ENCODE peak calls at places on chromosomes 3 and 15, in eight cellular contexts. V, W, T, M, E, S, H and J are unnamed samples.

GRCh38 chr3:157231071-157231470 is 71.1 kb upstream of the CCNL1 start:
- DNase-seq in V (no peak), W (no peak), T (no peak), M (no peak), E (no peak), S (no peak), H (no peak), J (no peak)

GRCh38 chr15:48413304-48413703 is 82.1 kb downstream of the DUT start:
- DNase-seq in V (no peak), W (no peak), T (no peak), M (no peak), E (no peak), S (no peak), H (no peak), J (no peak)

GRCh38 chr3:157354722-157355121 is 81.9 kb upstream of the PTX3 start:
- DNase-seq in V (no peak), W (peak), T (no peak), M (peak), E (no peak), S (no peak), H (no peak), J (no peak)

GRCh38 chr3:48445277-48445882 is 1.2 kb upstream of the ATRIP start:
- DNase-seq in V (no peak), W (peak), T (no peak), M (no peak), E (no peak), S (no peak), H (no peak), J (no peak)

GRCh38 chr3:69569520-69569919 is 169.7 kb upstream of the MITF start:
- DNase-seq in V (no peak), W (no peak), T (no peak), M (no peak), E (no peak), S (no peak), H (no peak), J (no peak)

GRCh38 chr3:184562875-184563568 is 1.4 kb downstream of the EPHB3 start:
- DNase-seq in V (no peak), W (peak), T (no peak), M (no peak), E (no peak), S (peak), H (no peak), J (no peak)

GRCh38 chr3:39408493-39409372 is 2.2 kb downstream of the RPSA start:
- DNase-seq in V (no peak), W (no peak), T (no peak), M (no peak), E (no peak), S (no peak), H (no peak), J (no peak)

GRCh38 chr3:1082024-1082633 is 10.7 kb upstream of the CNTN6 start:
- DNase-seq in V (no peak), W (peak), T (no peak), M (peak), E (no peak), S (peak), H (no peak), J (no peak)

GRCh38 chr15:70775160-70775559 is 11.8 kb upstream of the UACA start:
- DNase-seq in V (no peak), W (peak), T (peak), M (no peak), E (no peak), S (no peak), H (no peak), J (no peak)

GRCh38 chr15:85324202-85324601 is 56.2 kb upstream of the AKAP13 start:
- DNase-seq in V (no peak), W (no peak), T (no peak), M (no peak), E (no peak), S (no peak), H (no peak), J (no peak)

GRCh38 chr3:186060222-186060621 is 48.7 kb downstream of the ETV5 start:
- DNase-seq in V (no peak), W (no peak), T (no peak), M (no peak), E (no peak), S (no peak), H (no peak), J (no peak)

GRCh38 chr3:62098646-62099365 is 274.5 kb downstream of the FEZF2 start:
- DNase-seq in V (no peak), W (no peak), T (no peak), M (no peak), E (no peak), S (no peak), H (no peak), J (no peak)

GRCh38 chr3:179599531-179599930 is 4.9 kb downstream of the MRPL47 start:
- DNase-seq in V (no peak), W (peak), T (no peak), M (no peak), E (no peak), S (no peak), H (no peak), J (no peak)

GRCh38 chr3:42613462-42613861 is 13.0 kb downstream of the NKTR start:
- DNase-seq in V (no peak), W (peak), T (no peak), M (no peak), E (no peak), S (no peak), H (no peak), J (no peak)

GRCh38 chr3:49671291-49672288 is 2.6 kb upstream of the APEH start:
- DNase-seq in V (no peak), W (peak), T (peak), M (peak), E (peak), S (peak), H (peak), J (no peak)

GRCh38 chr15:74307827-74308642 is 59.4 kb downstream of the CYP11A1 start:
- DNase-seq in V (peak), W (peak), T (peak), M (peak), E (no peak), S (peak), H (no peak), J (no peak)

GRCh38 chr3:54870423-54870822 is 57.4 kb downstream of the LRTM1 start:
- DNase-seq in V (no peak), W (peak), T (peak), M (no peak), E (no peak), S (no peak), H (no peak), J (no peak)

GRCh38 chr3:13544293-13544831 is 4.6 kb upstream of the FBLN2 start:
- DNase-seq in V (no peak), W (no peak), T (no peak), M (no peak), E (peak), S (no peak), H (peak), J (no peak)

GRCh38 chr3:193863657-193864323 is 270.8 kb downstream of the OPA1 start:
- DNase-seq in V (no peak), W (no peak), T (no peak), M (no peak), E (no peak), S (no peak), H (no peak), J (no peak)

GRCh38 chr3:27145719-27146118 is 223.5 kb downstream of the NEK10 start:
- DNase-seq in V (no peak), W (no peak), T (no peak), M (no peak), E (no peak), S (no peak), H (no peak), J (no peak)

GRCh38 chr3:141729240-141729639 is 8.9 kb upstream of the RNF7 start:
- DNase-seq in V (no peak), W (no peak), T (no peak), M (no peak), E (no peak), S (no peak), H (no peak), J (no peak)

GRCh38 chr15:31268108-31268501 is 58.5 kb upstream of the KLF13 start:
- DNase-seq in V (peak), W (no peak), T (no peak), M (peak), E (no peak), S (no peak), H (no peak), J (no peak)

GRCh38 chr15:26759991-26760390 is 12.9 kb downstream of the GABRB3 start:
- DNase-seq in V (no peak), W (no peak), T (no peak), M (no peak), E (no peak), S (no peak), H (no peak), J (no peak)

GRCh38 chr15:59953392-59953883 is 50.7 kb upstream of the FOXB1 start:
- DNase-seq in V (no peak), W (no peak), T (no peak), M (no peak), E (no peak), S (no peak), H (no peak), J (no peak)

GRCh38 chr3:184822081-184822480 is 10.1 kb downstream of the VPS8 start:
- DNase-seq in V (no peak), W (no peak), T (no peak), M (no peak), E (no peak), S (no peak), H (no peak), J (no peak)

DNA sequence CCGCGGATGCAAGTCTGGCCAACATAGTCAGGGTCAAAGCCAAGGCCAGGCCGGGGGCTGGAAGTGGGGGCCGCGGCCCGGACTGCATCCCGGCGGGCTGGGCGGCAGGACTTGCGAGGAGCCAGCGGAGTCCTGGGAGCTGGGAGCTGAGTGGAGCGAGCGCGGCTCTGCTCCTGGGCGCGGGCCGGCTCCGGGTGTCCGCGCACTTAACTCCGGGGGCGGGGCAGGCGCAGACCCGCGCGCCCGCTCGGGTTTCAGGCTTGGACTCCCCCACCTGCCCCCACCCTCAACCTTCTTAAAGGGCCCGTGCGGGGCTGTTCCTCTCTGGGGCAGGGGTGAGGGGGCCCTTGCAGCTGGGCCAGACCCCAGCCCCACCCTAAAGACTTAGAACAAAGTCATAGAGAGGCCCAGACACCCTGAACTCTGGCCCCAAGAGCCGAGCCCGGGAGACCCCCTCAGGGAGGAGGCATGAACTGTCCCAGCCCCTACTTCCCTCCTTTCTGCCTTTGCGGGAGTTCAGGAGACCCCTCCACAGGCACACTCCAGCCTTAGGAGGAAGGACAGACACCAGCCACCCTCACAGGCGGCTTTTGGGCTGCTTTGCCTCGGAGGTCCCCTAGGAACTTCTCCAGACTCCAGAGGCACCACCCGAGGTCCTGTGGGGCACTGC is at the start of gene CSPG4:
- DNase-seq in V (no peak), W (peak), T (no peak), M (no peak), E (no peak), S (no peak), H (no peak), J (no peak)
- H3K27ac ChIP-seq in V (peak), W (no peak), T (no peak), M (peak), E (no peak), S (peak), H (no peak), J (no peak)

GRCh38 chr15:90022345-90022744 is 21.2 kb downstream of the ZNF710 start:
- DNase-seq in V (no peak), W (no peak), T (no peak), M (no peak), E (no peak), S (no peak), H (no peak), J (no peak)

GRCh38 chr15:90021108-90021507 is 20.0 kb downstream of the ZNF710 start:
- DNase-seq in V (no peak), W (no peak), T (no peak), M (no peak), E (no peak), S (no peak), H (no peak), J (no peak)

GRCh38 chr15:90019611-90020010 is 18.5 kb downstream of the ZNF710 start:
- DNase-seq in V (no peak), W (no peak), T (no peak), M (no peak), E (no peak), S (no peak), H (no peak), J (no peak)

GRCh38 chr15:90018216-90018831 is 17.2 kb downstream of the ZNF710 start:
- DNase-seq in V (no peak), W (no peak), T (no peak), M (no peak), E (no peak), S (no peak), H (no peak), J (no peak)

GRCh38 chr15:90020041-90020735 is 19.1 kb downstream of the ZNF710 start:
- DNase-seq in V (no peak), W (no peak), T (no peak), M (no peak), E (no peak), S (no peak), H (no peak), J (peak)
- H3K27ac ChIP-seq in V (peak), W (no peak), T (no peak), M (peak), E (no peak), S (no peak), H (no peak), J (peak)

DNA sequence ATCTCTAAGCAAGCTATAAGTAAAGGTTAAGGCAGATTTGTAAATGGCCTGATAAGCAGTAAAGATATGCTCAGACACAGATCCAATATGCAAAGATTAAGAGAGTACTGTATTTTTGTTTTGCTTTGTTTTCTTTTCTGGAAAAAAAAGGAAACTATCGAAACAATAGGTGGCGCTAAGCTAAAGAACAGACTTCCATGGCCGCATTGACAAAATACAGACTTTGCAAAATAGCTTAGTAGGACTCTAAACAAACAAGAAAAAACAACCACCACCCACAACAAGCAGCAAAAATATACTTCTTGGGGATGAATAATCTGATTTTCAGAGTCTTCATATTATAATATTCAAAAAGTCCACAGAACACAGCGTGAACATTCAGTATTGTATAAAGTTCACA is 758.4 kb upstream of the ROBO1 start:
- DNase-seq in V (no peak), W (peak), T (no peak), M (no peak), E (no peak), S (no peak), H (no peak), J (no peak)
- H3K27ac ChIP-seq in V (no peak), W (no peak), T (no peak), M (no peak), E (no peak), S (no peak), H (no peak), J (no peak)

DNA sequence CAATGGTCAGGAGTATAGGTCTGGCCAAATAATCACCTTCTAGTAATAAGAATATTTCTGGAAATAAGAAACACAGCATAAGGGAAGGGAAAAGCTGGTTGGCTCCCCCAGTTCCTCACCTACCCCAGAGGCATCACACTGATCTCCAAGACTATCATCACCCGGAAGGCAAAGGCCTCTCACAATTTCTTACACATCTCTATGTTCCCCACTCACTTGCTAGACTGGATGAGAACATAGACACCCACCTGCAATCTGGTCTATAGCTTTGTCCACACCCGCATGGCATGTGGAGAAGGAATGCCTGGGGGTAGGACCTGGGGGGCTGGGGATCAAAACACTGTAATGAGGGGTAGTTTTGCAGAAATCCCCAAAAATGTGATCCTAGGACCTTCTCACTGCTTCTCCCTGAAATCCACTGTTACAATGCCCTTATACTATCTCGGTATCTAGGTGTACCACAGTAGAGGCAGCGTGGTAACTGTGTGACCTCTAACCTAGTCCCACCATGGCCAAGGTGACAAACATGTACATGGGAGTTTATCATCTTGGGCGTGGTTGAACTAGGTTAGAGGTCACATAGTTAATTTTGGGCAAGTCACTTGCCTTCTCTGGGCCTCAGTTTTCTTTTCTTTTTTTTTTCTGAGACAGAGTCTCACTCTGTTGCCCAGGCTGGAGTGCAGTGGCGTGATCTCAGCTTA is 29.5 kb upstream of the NRROS start:
- DNase-seq in V (no peak), W (peak), T (no peak), M (no peak), E (no peak), S (no peak), H (no peak), J (no peak)
- H3K27ac ChIP-seq in V (peak), W (no peak), T (peak), M (no peak), E (no peak), S (no peak), H (no peak), J (no peak)

DNA sequence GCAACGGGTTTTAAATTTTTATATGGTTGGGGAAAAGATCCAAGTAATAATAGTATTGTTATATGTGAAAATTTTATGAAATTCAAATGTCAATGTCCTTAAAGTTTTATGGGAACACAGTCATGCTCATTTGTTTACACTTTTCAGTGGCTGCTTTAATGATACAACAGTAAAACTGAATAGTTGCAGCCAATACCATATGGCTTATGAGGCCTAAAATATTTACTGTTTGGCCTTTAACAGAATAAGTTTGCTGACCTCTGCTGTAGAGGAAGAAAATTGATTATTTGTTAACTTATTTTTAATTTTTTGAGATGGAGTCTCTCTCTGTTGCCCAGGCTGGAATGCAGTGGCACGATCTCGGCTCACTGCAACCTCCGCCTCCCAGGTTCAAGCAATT is 44.7 kb downstream of the USP50 start:
- DNase-seq in V (no peak), W (peak), T (no peak), M (no peak), E (no peak), S (no peak), H (no peak), J (no peak)
- H3K27ac ChIP-seq in V (no peak), W (no peak), T (no peak), M (no peak), E (no peak), S (no peak), H (no peak), J (no peak)

GRCh38 chr3:101320475-101320874 is at the start of gene IMPG2:
- DNase-seq in V (no peak), W (no peak), T (no peak), M (no peak), E (no peak), S (no peak), H (no peak), J (no peak)
- H3K27ac ChIP-seq in V (no peak), W (no peak), T (no peak), M (no peak), E (no peak), S (no peak), H (no peak), J (no peak)

GRCh38 chr15:33840615-33841014 is 127.7 kb upstream of the CHRM5 start:
- DNase-seq in V (no peak), W (no peak), T (no peak), M (no peak), E (no peak), S (no peak), H (no peak), J (no peak)

GRCh38 chr15:33837294-33837693 is 131.0 kb upstream of the CHRM5 start:
- DNase-seq in V (no peak), W (peak), T (no peak), M (no peak), E (no peak), S (no peak), H (no peak), J (no peak)

GRCh38 chr15:33839540-33839939 is 128.8 kb upstream of the CHRM5 start:
- DNase-seq in V (no peak), W (no peak), T (no peak), M (no peak), E (no peak), S (no peak), H (no peak), J (no peak)

GRCh38 chr15:33831646-33832045 is 136.7 kb upstream of the CHRM5 start:
- DNase-seq in V (no peak), W (no peak), T (no peak), M (no peak), E (no peak), S (no peak), H (no peak), J (no peak)

GRCh38 chr15:33834892-33835730 is 133.2 kb upstream of the CHRM5 start:
- DNase-seq in V (no peak), W (no peak), T (no peak), M (no peak), E (no peak), S (no peak), H (no peak), J (no peak)
- H3K27ac ChIP-seq in V (no peak), W (no peak), T (no peak), M (no peak), E (no peak), S (no peak), H (no peak), J (no peak)